ENCODE peak calls at places on chromosomes 2 and 18, in ten cellular contexts. One of them, this sample, is unnamed.

GRCh38 chr18:67300498-67300897 is 216.0 kb downstream of the DSEL start:
- DNase-seq in uterus: no peak
- DNase-seq in NCI-H1694: peak; percentile 5
- DNase-seq in iPS-NIHi11: no peak
- DNase-seq in Right ventricle myocardium superior: no peak
- DNase-seq in SK-N-DZ: peak; percentile 12
- DNase-seq in SHP77: no peak
- DNase-seq in pancreas: no peak
- DNase-seq in amygdala: no peak
- DNase-seq in body of pancreas: no peak
- DNase-seq in this sample: no peak

GRCh38 chr2:173075781-173076556 is at the start of gene MAP3K20:
- DNase-seq in pancreas: peak; percentile 66
- DNase-seq in SHP77: peak; percentile 16
- DNase-seq in uterus: peak; percentile 83
- DNase-seq in SK-N-DZ: peak; percentile 52
- DNase-seq in body of pancreas: peak; percentile 75
- DNase-seq in Right ventricle myocardium superior: peak; percentile 89
- DNase-seq in NCI-H1694: peak; percentile 58
- DNase-seq in iPS-NIHi11: peak; percentile 71
- DNase-seq in amygdala: peak; percentile 47
- DNase-seq in this sample: peak; percentile 88

GRCh38 chr18:45168883-45169585 is 446.2 kb upstream of the SLC14A2 start:
- DNase-seq in body of pancreas: peak; percentile 18
- DNase-seq in pancreas: peak; percentile 35
- DNase-seq in uterus: no peak
- DNase-seq in Right ventricle myocardium superior: no peak
- DNase-seq in NCI-H1694: no peak
- DNase-seq in SHP77: no peak
- DNase-seq in SK-N-DZ: no peak
- DNase-seq in iPS-NIHi11: no peak
- DNase-seq in amygdala: no peak
- DNase-seq in this sample: no peak

GRCh38 chr2:88187038-88187676 is 17.0 kb downstream of the THNSL2 start:
- DNase-seq in uterus: no peak
- DNase-seq in SK-N-DZ: peak; percentile 47
- DNase-seq in amygdala: peak; percentile 54
- DNase-seq in body of pancreas: peak; percentile 60
- DNase-seq in NCI-H1694: peak; percentile 24
- DNase-seq in SHP77: peak; percentile 69
- DNase-seq in iPS-NIHi11: peak; percentile 82
- DNase-seq in pancreas: peak; percentile 37
- DNase-seq in Right ventricle myocardium superior: peak; percentile 75
- DNase-seq in this sample: peak; percentile 25

GRCh38 chr2:101160454-101160853 is 9.3 kb upstream of the TBC1D8 start:
- DNase-seq in SK-N-DZ: no peak
- DNase-seq in uterus: no peak
- DNase-seq in iPS-NIHi11: no peak
- DNase-seq in pancreas: peak; percentile 61
- DNase-seq in NCI-H1694: no peak
- DNase-seq in Right ventricle myocardium superior: no peak
- DNase-seq in SHP77: no peak
- DNase-seq in amygdala: no peak
- DNase-seq in body of pancreas: peak; percentile 81
- DNase-seq in this sample: no peak

GRCh38 chr2:38430196-38430595 is 53.1 kb upstream of the ATL2 start:
- DNase-seq in SK-N-DZ: no peak
- DNase-seq in iPS-NIHi11: no peak
- DNase-seq in NCI-H1694: no peak
- DNase-seq in pancreas: no peak
- DNase-seq in uterus: no peak
- DNase-seq in body of pancreas: no peak
- DNase-seq in amygdala: no peak
- DNase-seq in SHP77: no peak
- DNase-seq in Right ventricle myocardium superior: no peak
- DNase-seq in this sample: no peak

GRCh38 chr2:160538115-160538514 is 44.5 kb upstream of the RBMS1 start:
- DNase-seq in amygdala: no peak
- DNase-seq in body of pancreas: no peak
- DNase-seq in uterus: no peak
- DNase-seq in NCI-H1694: no peak
- DNase-seq in iPS-NIHi11: no peak
- DNase-seq in pancreas: no peak
- DNase-seq in Right ventricle myocardium superior: no peak
- DNase-seq in SK-N-DZ: no peak
- DNase-seq in SHP77: no peak
- DNase-seq in this sample: no peak

GRCh38 chr2:67771380-67771779 is 291.4 kb downstream of the C1D start:
- DNase-seq in body of pancreas: no peak
- DNase-seq in amygdala: no peak
- DNase-seq in NCI-H1694: no peak
- DNase-seq in SHP77: no peak
- DNase-seq in pancreas: no peak
- DNase-seq in uterus: no peak
- DNase-seq in iPS-NIHi11: no peak
- DNase-seq in Right ventricle myocardium superior: no peak
- DNase-seq in SK-N-DZ: no peak
- DNase-seq in this sample: no peak

GRCh38 chr2:238946586-238947242 is 98.8 kb downstream of the TWIST2 start:
- DNase-seq in uterus: no peak
- DNase-seq in iPS-NIHi11: no peak
- DNase-seq in SK-N-DZ: no peak
- DNase-seq in SHP77: no peak
- DNase-seq in body of pancreas: peak; percentile 3
- DNase-seq in amygdala: no peak
- DNase-seq in pancreas: no peak
- DNase-seq in Right ventricle myocardium superior: no peak
- DNase-seq in NCI-H1694: no peak
- DNase-seq in this sample: no peak

GRCh38 chr18:44788334-44788733 is 107.6 kb downstream of the SETBP1 start:
- DNase-seq in pancreas: no peak
- DNase-seq in iPS-NIHi11: no peak
- DNase-seq in NCI-H1694: no peak
- DNase-seq in amygdala: no peak
- DNase-seq in body of pancreas: no peak
- DNase-seq in SHP77: no peak
- DNase-seq in Right ventricle myocardium superior: no peak
- DNase-seq in SK-N-DZ: peak; percentile 84
- DNase-seq in uterus: no peak
- DNase-seq in this sample: no peak

GRCh38 chr2:109638807-109639206 is 24.6 kb downstream of the SOWAHC start:
- DNase-seq in amygdala: no peak
- DNase-seq in uterus: no peak
- DNase-seq in body of pancreas: peak; percentile 34
- DNase-seq in SHP77: peak; percentile 30
- DNase-seq in iPS-NIHi11: no peak
- DNase-seq in Right ventricle myocardium superior: no peak
- DNase-seq in NCI-H1694: peak; percentile 85
- DNase-seq in SK-N-DZ: no peak
- DNase-seq in pancreas: no peak
- DNase-seq in this sample: no peak

GRCh38 chr2:189233527-189233926 is 54.0 kb upstream of the COL5A2 start:
- DNase-seq in body of pancreas: no peak
- DNase-seq in NCI-H1694: no peak
- DNase-seq in amygdala: no peak
- DNase-seq in Right ventricle myocardium superior: no peak
- DNase-seq in SHP77: no peak
- DNase-seq in SK-N-DZ: no peak
- DNase-seq in uterus: no peak
- DNase-seq in iPS-NIHi11: no peak
- DNase-seq in pancreas: no peak
- DNase-seq in this sample: no peak

GRCh38 chr18:11668441-11669169 is 20.5 kb upstream of the GNAL start:
- DNase-seq in body of pancreas: no peak
- DNase-seq in uterus: no peak
- DNase-seq in SHP77: no peak
- DNase-seq in Right ventricle myocardium superior: no peak
- DNase-seq in amygdala: no peak
- DNase-seq in NCI-H1694: no peak
- DNase-seq in iPS-NIHi11: no peak
- DNase-seq in SK-N-DZ: no peak
- DNase-seq in pancreas: no peak
- DNase-seq in this sample: no peak

GRCh38 chr2:5497874-5498273 is 194.3 kb upstream of the SOX11 start:
- DNase-seq in amygdala: no peak
- DNase-seq in SHP77: no peak
- DNase-seq in pancreas: no peak
- DNase-seq in uterus: no peak
- DNase-seq in SK-N-DZ: no peak
- DNase-seq in iPS-NIHi11: no peak
- DNase-seq in NCI-H1694: no peak
- DNase-seq in Right ventricle myocardium superior: no peak
- DNase-seq in body of pancreas: no peak
- DNase-seq in this sample: no peak

GRCh38 chr18:2424420-2424819 is 146.9 kb downstream of the METTL4 start:
- DNase-seq in uterus: no peak
- DNase-seq in NCI-H1694: no peak
- DNase-seq in SK-N-DZ: no peak
- DNase-seq in iPS-NIHi11: no peak
- DNase-seq in body of pancreas: no peak
- DNase-seq in pancreas: no peak
- DNase-seq in SHP77: no peak
- DNase-seq in Right ventricle myocardium superior: no peak
- DNase-seq in amygdala: no peak
- DNase-seq in this sample: no peak

GRCh38 chr2:20698916-20699613 is 32.1 kb downstream of the GDF7 start:
- DNase-seq in SK-N-DZ: no peak
- DNase-seq in iPS-NIHi11: no peak
- DNase-seq in pancreas: no peak
- DNase-seq in Right ventricle myocardium superior: no peak
- DNase-seq in NCI-H1694: no peak
- DNase-seq in amygdala: no peak
- DNase-seq in uterus: no peak
- DNase-seq in SHP77: no peak
- DNase-seq in body of pancreas: no peak
- DNase-seq in this sample: no peak

This sample was measured in heart left ventricle.